ENCODE peak calls at places on chromosome 6, in four cellular contexts. N is fibroblast of lung, R is mammary epithelial cell, M is HepG2. W is an unnamed sample.

GRCh38 chr6:88268508-88268907 is 102.4 kb upstream of the CNR1 start:
- DNase-seq in N (no peak), R (no peak), M (no peak), W (no peak)

GRCh38 chr6:73665686-73666319 is 12.0 kb upstream of the SLC17A5 start:
- DNase-seq in N (no peak), R (peak), M (no peak), W (peak)

GRCh38 chr6:85395746-85396145 is 54.1 kb upstream of the NT5E start:
- DNase-seq in N (no peak), R (no peak), M (no peak), W (no peak)

GRCh38 chr6:38755207-38755606 is 40.1 kb downstream of the DNAH8 start:
- DNase-seq in N (no peak), R (peak), M (no peak), W (peak)

GRCh38 chr6:84453499-84453898 is 226.1 kb upstream of the CEP162 start:
- DNase-seq in N (no peak), R (no peak), M (no peak), W (no peak)

GRCh38 chr6:36912583-36912982 is 26.8 kb downstream of the C6orf89 start:
- DNase-seq in N (peak), R (peak), M (no peak), W (peak)

GRCh38 chr6:89487864-89488263 is 54.9 kb downstream of the ANKRD6 start:
- DNase-seq in N (no peak), R (no peak), M (no peak), W (no peak)

GRCh38 chr6:41640436-41640835 is 2.2 kb downstream of the MDFI start:
- DNase-seq in N (no peak), R (no peak), M (no peak), W (no peak)

GRCh38 chr6:62285612-62286469 is at the start of gene KHDRBS2:
- DNase-seq in N (no peak), R (peak), M (peak), W (no peak)

GRCh38 chr6:154528286-154528915 is 17.9 kb upstream of the CNKSR3 start:
- DNase-seq in N (no peak), R (peak), M (no peak), W (no peak)

GRCh38 chr6:32139590-32139989 is 9.5 kb upstream of the FKBPL start:
- DNase-seq in N (no peak), R (no peak), M (no peak), W (no peak)

GRCh38 chr6:52877786-52878185 is 31.7 kb downstream of the GSTA3 start:
- DNase-seq in N (no peak), R (no peak), M (no peak), W (no peak)

GRCh38 chr6:158835616-158836221 is 16.6 kb upstream of the EZR start:
- DNase-seq in N (peak), R (no peak), M (peak), W (peak)

GRCh38 chr6:39886871-39887270 is 47.4 kb downstream of the MOCS1 start:
- DNase-seq in N (no peak), R (no peak), M (no peak), W (no peak)

GRCh38 chr6:71123051-71123450 is 165.6 kb upstream of the OGFRL1 start:
- DNase-seq in N (no peak), R (no peak), M (no peak), W (no peak)

DNA sequence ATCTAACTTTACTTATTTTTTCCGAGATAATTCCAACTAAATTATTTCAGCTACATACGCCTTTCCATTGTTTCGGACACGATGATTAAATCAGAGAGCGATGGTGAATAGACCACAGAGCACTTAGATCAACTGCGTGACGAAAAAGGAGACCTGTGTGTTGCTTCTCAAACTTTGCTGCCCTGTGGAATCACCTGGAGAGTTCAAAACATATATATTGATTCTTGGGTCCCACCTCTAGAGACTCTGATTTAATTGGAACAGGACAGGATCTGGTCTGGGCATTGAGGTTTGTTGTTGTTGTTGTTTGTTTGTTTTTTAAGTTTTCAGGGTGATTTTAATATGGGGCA is 401 bp upstream of the TNFRSF21 start:
- DNase-seq in N (no peak), R (no peak), M (no peak), W (no peak)
- H2AFZ ChIP-seq in N (no peak), R (peak), M (peak), W (peak)

DNA sequence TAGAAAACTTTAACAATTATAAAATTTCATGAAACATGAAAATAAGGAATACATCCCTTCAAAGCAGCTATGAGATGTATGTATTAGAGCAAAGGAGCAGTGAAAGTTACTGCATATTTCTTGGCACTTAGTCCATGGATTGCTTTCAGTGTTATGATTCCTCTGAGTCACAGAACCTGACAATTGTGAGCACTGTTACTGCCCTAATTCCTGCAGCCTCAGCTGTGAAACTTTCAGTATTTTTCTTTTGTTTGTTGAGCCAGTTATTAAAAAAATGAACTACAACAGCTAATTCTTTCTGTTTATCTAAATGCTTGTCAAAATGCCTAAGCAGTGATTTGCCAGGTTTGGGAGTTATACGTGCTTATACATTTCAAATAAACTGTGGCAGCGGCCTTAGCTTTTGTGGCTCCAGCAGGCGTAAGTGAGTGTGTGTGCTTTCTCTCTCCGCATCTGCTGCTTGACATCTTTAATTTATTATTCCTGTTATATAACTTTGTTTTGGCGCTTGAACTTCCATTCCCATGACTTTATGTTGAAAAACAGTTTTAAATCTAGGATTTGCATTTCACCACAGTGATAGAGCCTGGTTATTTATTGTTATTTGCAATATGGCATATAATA is 303.7 kb downstream of the THBS2 start:
- DNase-seq in N (peak), R (no peak), M (no peak), W (no peak)
- H2AFZ ChIP-seq in N (no peak), R (no peak), M (no peak), W (no peak)

GRCh38 chr6:104995989-104996617 is 39.2 kb downstream of the LIN28B start:
- DNase-seq in N (peak), R (peak), M (no peak), W (no peak)
- H2AFZ ChIP-seq in N (no peak), R (no peak), M (no peak), W (peak)

DNA sequence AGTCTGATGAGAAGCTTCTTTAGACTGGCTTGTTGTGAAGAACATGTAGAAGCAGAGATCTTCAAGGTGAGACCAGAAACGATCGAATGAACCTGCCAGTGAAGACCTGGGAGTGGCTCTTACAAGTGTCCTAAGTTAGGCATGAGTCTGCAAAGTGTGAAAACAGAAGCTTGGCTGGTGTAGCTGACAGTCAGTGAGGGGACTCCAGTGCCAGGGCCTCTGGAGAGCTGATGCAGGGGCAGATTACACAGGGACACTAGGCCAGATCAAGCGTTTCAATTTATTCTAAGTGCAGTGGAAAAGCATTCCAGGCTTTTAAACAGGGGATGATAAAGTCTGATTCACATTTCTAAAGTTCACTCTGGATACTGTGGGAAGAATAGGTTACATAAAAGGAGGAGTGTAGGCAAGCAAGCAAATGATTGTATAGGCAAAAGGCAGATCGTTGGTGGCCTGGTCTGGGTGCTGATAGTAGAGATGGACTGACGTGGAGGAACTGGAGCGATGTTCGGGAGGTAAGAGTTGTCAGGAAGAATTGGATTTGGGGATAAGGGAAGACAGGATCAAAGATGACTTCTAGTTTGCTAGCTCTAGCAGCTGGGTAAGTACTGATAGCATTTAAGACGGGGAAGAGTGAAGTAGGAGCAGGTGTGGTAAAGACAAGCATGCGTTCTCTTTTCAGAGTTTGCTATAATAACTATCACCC is 133.5 kb downstream of the MAN1A1 start:
- DNase-seq in N (no peak), R (no peak), M (peak), W (no peak)
- H2AFZ ChIP-seq in N (no peak), R (no peak), M (no peak), W (no peak)

GRCh38 chr6:26455357-26455970 is 2.3 kb upstream of the BTN2A1 start:
- DNase-seq in N (no peak), R (no peak), M (no peak), W (no peak)

GRCh38 chr6:26457407-26457795 is 354 bp upstream of the BTN2A1 start:
- DNase-seq in N (no peak), R (no peak), M (no peak), W (no peak)

GRCh38 chr6:26454641-26455040 is 3.1 kb upstream of the BTN2A1 start:
- DNase-seq in N (peak), R (no peak), M (no peak), W (no peak)

GRCh38 chr6:26459023-26459810 is 1.5 kb downstream of the BTN2A1 start:
- DNase-seq in N (no peak), R (peak), M (no peak), W (no peak)

DNA sequence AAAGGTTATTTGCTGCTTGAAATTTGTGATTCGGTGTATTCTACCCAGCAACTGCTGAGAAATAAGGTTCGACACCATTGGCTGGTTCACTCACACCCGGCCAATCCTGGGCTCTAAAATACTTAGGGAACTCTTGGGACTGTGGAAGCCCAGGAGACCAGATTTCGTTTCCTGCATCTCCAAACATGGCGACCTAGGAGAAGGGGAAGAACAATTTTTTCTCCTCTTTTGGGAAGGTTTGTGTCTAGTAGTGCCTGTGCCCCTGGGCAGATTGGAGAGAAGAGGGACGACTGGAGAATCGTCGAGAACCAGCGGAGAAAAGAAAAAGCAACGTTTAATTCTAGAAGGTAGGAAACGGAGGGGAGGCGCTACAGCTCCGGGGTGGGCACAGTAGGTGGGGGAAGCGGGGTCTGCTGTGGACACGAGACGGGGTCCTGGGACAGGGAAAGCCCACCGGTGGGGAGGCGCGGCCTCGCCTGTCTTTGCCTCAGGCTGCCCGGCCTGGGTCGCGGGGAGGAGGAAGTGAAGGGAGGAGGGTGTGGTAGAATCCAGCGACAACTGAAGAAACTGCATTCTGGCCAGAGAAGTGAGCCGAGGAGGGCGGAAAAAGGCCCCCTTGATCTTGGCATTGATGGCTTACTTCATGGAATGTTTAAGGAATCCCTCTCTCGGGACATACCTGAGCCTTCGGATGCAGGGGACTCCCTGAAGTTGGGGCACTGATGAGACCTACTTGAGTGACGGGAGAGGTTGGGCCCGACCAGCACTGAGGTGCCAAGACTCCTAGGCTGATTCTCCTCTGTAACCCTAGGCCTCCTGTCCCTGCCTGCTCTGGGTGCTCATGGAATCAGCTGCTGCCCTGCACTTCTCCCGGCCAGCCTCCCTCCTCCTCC is at the start of gene BTN2A1:
- DNase-seq in N (peak), R (peak), M (peak), W (peak)
- H2AFZ ChIP-seq in N (peak), R (peak), M (peak), W (peak)

DNA sequence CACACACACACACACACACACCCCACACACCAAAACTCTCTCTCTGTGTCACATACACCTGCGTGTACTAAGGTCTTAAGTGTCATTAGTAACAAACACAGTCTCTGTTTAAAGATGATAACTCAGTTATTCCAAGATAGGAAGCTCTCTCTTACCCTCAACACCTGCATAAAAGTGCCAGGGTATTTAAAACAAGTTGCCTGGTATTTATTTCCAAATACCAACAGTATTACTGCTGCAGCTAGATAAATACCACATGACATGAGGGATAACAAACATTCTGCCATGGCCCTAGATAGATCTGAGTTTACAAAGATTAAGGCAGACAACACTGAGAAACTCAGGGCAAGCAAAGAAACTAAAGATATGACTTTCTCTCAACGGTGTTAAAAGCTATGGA is 118.5 kb downstream of the SIM1 start:
- DNase-seq in N (no peak), R (no peak), M (no peak), W (no peak)
- H2AFZ ChIP-seq in N (no peak), R (no peak), M (no peak), W (peak)

GRCh38 chr6:137856138-137856898 is 10.7 kb upstream of the TNFAIP3 start:
- DNase-seq in N (no peak), R (no peak), M (no peak), W (no peak)

GRCh38 chr6:137862419-137863125 is 4.5 kb upstream of the TNFAIP3 start:
- DNase-seq in N (no peak), R (no peak), M (no peak), W (no peak)

GRCh38 chr6:137860394-137861005 is 6.6 kb upstream of the TNFAIP3 start:
- DNase-seq in N (no peak), R (no peak), M (no peak), W (no peak)

GRCh38 chr6:137861550-137862337 is 5.3 kb upstream of the TNFAIP3 start:
- DNase-seq in N (no peak), R (peak), M (no peak), W (no peak)

GRCh38 chr6:137859025-137859424 is 8.0 kb upstream of the TNFAIP3 start:
- DNase-seq in N (no peak), R (no peak), M (no peak), W (no peak)
- H2AFZ ChIP-seq in N (no peak), R (no peak), M (no peak), W (no peak)

DNA sequence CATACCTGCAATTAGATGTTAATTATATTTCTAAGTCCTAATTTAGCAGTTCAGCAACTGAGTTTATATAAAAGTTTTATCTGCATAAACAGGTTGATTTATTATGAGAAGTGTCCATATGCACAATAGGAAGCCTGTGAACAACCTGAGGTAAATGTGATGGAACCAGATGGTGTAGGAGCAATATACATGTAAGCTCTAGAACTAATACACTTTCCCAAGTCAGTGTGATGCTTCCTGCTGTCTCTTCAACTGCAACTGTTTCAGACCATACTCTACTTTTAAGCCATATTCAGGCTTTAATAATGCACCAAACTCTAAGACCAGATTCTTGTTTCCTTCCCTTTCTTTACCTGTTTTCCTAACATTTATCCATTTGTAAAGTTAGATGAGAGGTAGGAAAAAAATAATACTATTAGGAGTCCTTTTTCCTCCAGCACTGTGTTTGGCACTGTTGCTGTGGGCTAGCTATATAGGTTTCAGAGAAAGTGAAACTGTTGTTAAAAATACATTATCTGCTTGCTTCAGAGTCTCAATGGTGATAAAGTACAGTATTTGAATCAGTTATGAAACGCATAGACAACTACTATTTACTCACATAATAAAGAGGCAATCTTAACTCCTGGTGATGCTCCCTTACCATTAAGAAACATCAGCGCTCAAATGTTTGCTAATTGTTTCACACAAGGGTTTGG is 1009.3 kb downstream of the GRIK2 start:
- DNase-seq in N (no peak), R (no peak), M (no peak), W (no peak)
- H2AFZ ChIP-seq in N (no peak), R (peak), M (no peak), W (no peak)

GRCh38 chr6:139508023-139508422 is 133.6 kb upstream of the CITED2 start:
- DNase-seq in N (peak), R (no peak), M (peak), W (no peak)
- H2AFZ ChIP-seq in N (no peak), R (no peak), M (no peak), W (no peak)

GRCh38 chr6:151442359-151442758 is 9.6 kb downstream of the RMND1 start:
- DNase-seq in N (no peak), R (no peak), M (no peak), W (no peak)

GRCh38 chr6:151440498-151440897 is 11.4 kb downstream of the RMND1 start:
- DNase-seq in N (no peak), R (no peak), M (no peak), W (no peak)

GRCh38 chr6:151441390-151442166 is 10.3 kb downstream of the RMND1 start:
- DNase-seq in N (no peak), R (no peak), M (peak), W (no peak)

GRCh38 chr6:151443449-151443848 is 8.5 kb downstream of the RMND1 start:
- DNase-seq in N (no peak), R (no peak), M (no peak), W (no peak)

DNA sequence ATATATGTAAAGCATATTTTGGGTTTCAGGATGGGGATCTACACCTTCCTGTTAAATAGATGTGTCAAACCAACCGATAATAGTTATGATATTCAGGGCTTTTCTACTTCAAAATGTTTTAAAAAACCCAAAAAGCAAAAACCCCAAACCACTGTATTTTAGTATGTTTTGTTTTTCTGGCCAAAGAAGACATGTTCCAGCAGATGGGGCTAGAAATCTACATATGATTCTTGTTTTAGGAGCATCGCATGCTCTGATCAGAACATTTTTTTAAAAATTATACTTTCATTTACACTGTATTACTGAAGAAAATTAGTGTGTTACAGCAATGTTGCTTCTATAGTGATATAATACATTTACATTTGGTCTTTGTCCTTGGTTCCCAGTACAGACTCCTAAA is 11.0 kb downstream of the RMND1 start:
- DNase-seq in N (peak), R (no peak), M (no peak), W (no peak)
- H2AFZ ChIP-seq in N (no peak), R (no peak), M (no peak), W (no peak)

W was measured in PC-9.